ENCODE peak calls at places on chromosomes 7 and 10, in six cellular contexts. D, Q, N, C, R and F are unnamed samples.

GRCh38 chr10:114504769-114505579 is 100.7 kb upstream of the AFAP1L2 start:
- DNase-seq in Q (peak), N (peak), R (no peak), C (no peak), D (peak), F (peak)

GRCh38 chr7:116495737-116496136 is 3.8 kb upstream of the CAV2 start:
- DNase-seq in N (peak), Q (no peak), D (no peak), C (no peak), R (no peak), F (no peak)

GRCh38 chr10:100742067-100742771 is 3.2 kb upstream of the PAX2 start:
- DNase-seq in D (no peak), R (no peak), Q (no peak), N (no peak), C (no peak), F (no peak)

GRCh38 chr7:36682102-36682501 is 42.2 kb downstream of the AOAH start:
- DNase-seq in Q (no peak), N (no peak), D (no peak), R (no peak), C (no peak), F (no peak)

GRCh38 chr7:98321301-98321700 is 39.8 kb downstream of the BRI3 start:
- DNase-seq in D (no peak), R (no peak), C (no peak), N (no peak), Q (no peak), F (peak)

GRCh38 chr10:84531396-84531795 is 203.0 kb downstream of the CCSER2 start:
- DNase-seq in R (no peak), N (peak), D (peak), C (no peak), Q (no peak), F (no peak)

GRCh38 chr7:137790828-137791227 is 55.9 kb downstream of the DGKI start:
- DNase-seq in R (no peak), Q (no peak), N (no peak), D (no peak), C (no peak), F (no peak)

GRCh38 chr10:4512557-4513286 is 313.3 kb upstream of the AKR1E2 start:
- DNase-seq in R (peak), Q (no peak), C (peak), N (no peak), D (peak), F (peak)

GRCh38 chr10:49035920-49036319 is 79.4 kb downstream of the VSTM4 start:
- DNase-seq in N (no peak), D (no peak), R (no peak), Q (no peak), C (no peak), F (no peak)

DNA sequence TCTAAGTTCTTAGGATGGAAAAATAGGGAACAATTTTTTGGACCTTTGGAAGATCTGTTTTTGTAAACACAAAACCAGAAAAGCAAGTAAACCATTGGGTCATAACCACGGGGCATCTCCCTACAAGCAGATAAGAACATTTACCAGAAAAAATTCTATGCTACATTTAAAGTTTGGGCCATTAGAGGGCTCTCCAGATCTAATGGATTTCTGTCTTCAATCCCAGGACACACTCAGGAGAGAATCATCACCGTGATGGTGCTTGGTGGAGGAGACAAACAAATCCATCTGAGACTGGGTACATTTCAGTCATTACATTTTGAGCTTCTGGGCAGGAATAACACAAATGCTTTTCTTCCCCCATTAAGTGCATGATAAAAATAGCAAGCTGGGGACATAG is 178.4 kb upstream of the TARP start:
- DNase-seq in D (peak), N (no peak), C (peak), R (peak), Q (no peak), F (peak)
- TF ChIP-seq CTCF in D (peak), N (peak), C (no peak), R (peak), Q (no peak), F (peak)

DNA sequence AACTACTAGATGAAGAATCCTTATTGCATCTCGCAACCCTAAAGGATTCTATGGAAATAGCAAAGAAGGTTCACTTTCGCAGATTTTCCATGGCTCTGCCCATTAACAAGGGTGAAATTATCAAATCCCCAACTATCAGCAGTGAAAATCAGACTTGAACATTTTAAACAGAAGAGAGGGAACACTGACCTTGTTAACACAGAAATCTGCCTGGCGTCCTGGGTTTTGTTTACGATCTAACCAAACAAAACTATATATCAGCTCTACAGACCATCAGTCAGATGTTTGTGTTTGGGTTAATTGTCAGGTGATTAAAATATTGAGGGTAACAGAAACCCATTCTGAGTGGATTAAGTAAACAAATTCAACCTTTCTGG is 1.9 kb downstream of the CTTNBP2 start:
- DNase-seq in C (no peak), D (no peak), Q (no peak), N (no peak), R (no peak), F (no peak)
- H3K4me3 ChIP-seq in C (no peak), D (no peak), Q (peak), N (no peak), R (no peak), F (no peak)

GRCh38 chr10:119253433-119254174 is 46.2 kb downstream of the GRK5 start:
- DNase-seq in R (peak), C (no peak), Q (peak), N (peak), D (peak), F (peak)

GRCh38 chr10:119252470-119253151 is 45.2 kb downstream of the GRK5 start:
- DNase-seq in R (no peak), D (no peak), N (no peak), Q (no peak), C (no peak), F (no peak)

GRCh38 chr10:119251315-119251708 is 43.9 kb downstream of the GRK5 start:
- DNase-seq in R (no peak), C (peak), Q (no peak), N (no peak), D (peak), F (peak)

GRCh38 chr10:119250641-119251314 is 43.4 kb downstream of the GRK5 start:
- DNase-seq in D (peak), R (no peak), C (peak), Q (no peak), N (peak), F (peak)

DNA sequence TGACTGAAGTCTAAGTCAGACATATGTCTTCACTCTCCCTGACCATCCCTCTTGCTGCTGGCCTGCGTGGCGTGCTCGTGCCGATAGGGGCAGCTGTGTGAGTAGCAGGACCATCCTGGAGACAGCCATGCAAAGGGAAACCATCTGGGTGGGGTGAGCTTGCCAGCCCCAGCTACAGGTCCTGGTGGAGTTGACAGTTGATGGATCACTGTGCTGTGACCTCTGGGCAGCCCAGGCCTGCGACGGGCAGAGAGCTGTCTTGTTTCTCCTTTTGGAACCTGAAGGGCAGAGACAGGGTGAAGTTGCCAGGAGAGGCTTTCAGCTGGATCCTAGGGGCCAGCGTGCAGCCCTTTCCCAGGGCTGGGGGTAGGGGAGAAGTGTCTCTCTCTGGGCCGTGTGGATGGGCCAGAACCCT is 44.7 kb downstream of the GRK5 start:
- DNase-seq in R (no peak), Q (no peak), C (peak), N (no peak), D (peak), F (no peak)
- TF ChIP-seq CTCF in R (no peak), Q (peak), C (peak), N (no peak), D (no peak), F (peak)

GRCh38 chr7:11193888-11194287 is 220.2 kb downstream of the PHF14 start:
- DNase-seq in C (no peak), R (no peak), N (no peak), Q (no peak), D (no peak), F (no peak)

GRCh38 chr7:11191574-11192220 is 218.0 kb downstream of the PHF14 start:
- DNase-seq in Q (no peak), C (no peak), R (no peak), D (no peak), N (no peak), F (no peak)

GRCh38 chr7:11194492-11194891 is 220.8 kb downstream of the PHF14 start:
- DNase-seq in N (no peak), Q (no peak), C (no peak), D (no peak), R (no peak), F (no peak)

GRCh38 chr7:11193131-11193867 is 219.6 kb downstream of the PHF14 start:
- DNase-seq in C (peak), N (no peak), Q (peak), D (peak), R (no peak), F (no peak)

GRCh38 chr7:11192506-11192905 is 218.8 kb downstream of the PHF14 start:
- DNase-seq in R (no peak), N (no peak), Q (no peak), D (peak), C (no peak), F (peak)
- H3K4me3 ChIP-seq in R (no peak), N (no peak), Q (peak), D (no peak), C (no peak), F (peak)